ENCODE peak calls at places on chromosomes 4 and X, in four cellular contexts. B is activated CD8-positive, alpha-beta T cell treated with anti-CD3 and anti-CD28 coated beads for 36 hours; N is foreskin fibroblast; X is breast epithelium. Z is an unnamed sample.

GRCh38 chr4:69984030-69984443 is 11.7 kb upstream of the STATH start:
- DNase-seq in B (no peak), N (no peak), X (no peak), Z (no peak)

GRCh38 chrX:110418857-110419249 is 60.2 kb downstream of the RTL9 start:
- DNase-seq in B (no peak), N (peak; percentile 62), X (no peak), Z (no peak)

GRCh38 chr4:95129708-95130343 is 372.1 kb downstream of the BMPR1B start:
- DNase-seq in X (no peak), B (peak; percentile 4), N (peak; percentile 94), Z (no peak)

GRCh38 chr4:73762409-73762808 is 22.0 kb downstream of the CXCL8 start:
- DNase-seq in X (no peak), B (no peak), N (no peak), Z (no peak)

GRCh38 chrX:45842916-45843315 is 642.2 kb upstream of the DIPK2B start:
- DNase-seq in N (no peak), B (no peak), X (no peak), Z (no peak)

GRCh38 chr4:113784497-113785254 is 23.1 kb upstream of the CAMK2D start:
- DNase-seq in N (peak; percentile 96), B (no peak), X (no peak), Z (no peak)

GRCh38 chrX:137052641-137053235 is 18.9 kb upstream of the GPR101 start:
- DNase-seq in N (no peak), B (peak; percentile 45), X (no peak), Z (no peak)

GRCh38 chr4:133186210-133186609 is 37.1 kb downstream of the PCDH10 start:
- DNase-seq in N (no peak), B (no peak), X (no peak), Z (no peak)

GRCh38 chr4:125388653-125389052 is 73.9 kb downstream of the FAT4 start:
- DNase-seq in N (peak; percentile 62), X (no peak), B (no peak), Z (no peak)

GRCh38 chrX:19121466-19121865 is 802 bp downstream of the ADGRG2 start:
- DNase-seq in B (no peak), X (no peak), N (no peak), Z (no peak)

GRCh38 chr4:172982151-172982590 is 186.4 kb upstream of the GALNT7 start:
- DNase-seq in N (peak; percentile 92), B (no peak), X (no peak), Z (no peak)

GRCh38 chrX:138885886-138886285 is 174.4 kb upstream of the FGF13 start:
- DNase-seq in N (no peak), X (no peak), B (no peak), Z (no peak)

GRCh38 chr4:142703694-142704309 is 142.3 kb downstream of the INPP4B start:
- DNase-seq in N (no peak), B (peak; percentile 16), X (no peak), Z (no peak)

GRCh38 chr4:156195914-156196313 is 242.2 kb upstream of the CTSO start:
- DNase-seq in B (no peak), N (no peak), X (no peak), Z (no peak)

GRCh38 chr4:77360451-77360850 is 203.4 kb downstream of the CCNG2 start:
- DNase-seq in B (no peak), X (no peak), N (no peak), Z (no peak)

GRCh38 chrX:27918799-27919198 is 62.5 kb downstream of the DCAF8L1 start:
- DNase-seq in X (no peak), N (no peak), B (no peak), Z (no peak)

GRCh38 chrX:48761674-48762471 is at the start of gene GLOD5:
- DNase-seq in B (peak; percentile 40), X (peak; percentile 69), N (no peak), Z (no peak)

GRCh38 chrX:153439977-153440376 is 5.9 kb downstream of the TREX2 start:
- DNase-seq in B (no peak), X (no peak), N (no peak), Z (no peak)

GRCh38 chr4:74283614-74284013 is 24.7 kb upstream of the EPGN start:
- DNase-seq in N (peak; percentile 67), B (no peak), X (no peak), Z (no peak)

GRCh38 chrX:118495958-118496762 is 545 bp downstream of the DOCK11 start:
- DNase-seq in B (peak; percentile 86), X (peak; percentile 48), N (no peak), Z (peak; percentile 4)

GRCh38 chr4:41757521-41758156 is 9.1 kb upstream of the PHOX2B start:
- DNase-seq in N (no peak), B (no peak), X (no peak), Z (no peak)

GRCh38 chr4:66000500-66001117 is 330.3 kb upstream of the EPHA5 start:
- DNase-seq in X (no peak), B (no peak), N (no peak), Z (no peak)

GRCh38 chr4:40265910-40266274 is 69.1 kb downstream of the RHOH start:
- DNase-seq in N (no peak), B (no peak), X (no peak), Z (no peak)
- TF ChIP-seq CTCF in N (no peak), B (no peak), X (no peak), Z (no peak)

GRCh38 chr4:83054928-83055327 is 19.9 kb downstream of the COPS4 start:
- DNase-seq in N (no peak), B (peak; percentile 26), X (no peak), Z (no peak)
- TF ChIP-seq CTCF in N (peak; percentile 32), B (peak; percentile 43), X (peak; percentile 13), Z (peak; percentile 59)

GRCh38 chrX:11678174-11678573 is 12.5 kb upstream of the ARHGAP6 start:
- DNase-seq in N (no peak), B (no peak), X (no peak), Z (no peak)
- TF ChIP-seq CTCF in N (peak; percentile 28), B (peak; percentile 21), X (no peak), Z (peak; percentile 55)

GRCh38 chr4:27666943-27667342 is 806.3 kb downstream of the STIM2 start:
- DNase-seq in X (no peak), B (no peak), N (no peak), Z (no peak)
- TF ChIP-seq CTCF in X (no peak), B (no peak), N (no peak), Z (peak; percentile 26)

GRCh38 chrX:47749185-47749967 is 87.3 kb upstream of the ZNF81 start:
- DNase-seq in X (no peak), N (no peak), B (no peak), Z (no peak)

GRCh38 chrX:47752685-47753084 is 84.0 kb upstream of the ZNF81 start:
- DNase-seq in B (no peak), X (no peak), N (no peak), Z (no peak)

GRCh38 chrX:47746446-47746845 is 87.5 kb upstream of the UXT start:
- DNase-seq in X (no peak), B (no peak), N (no peak), Z (no peak)

GRCh38 chrX:47748576-47748975 is 88.1 kb upstream of the ZNF81 start:
- DNase-seq in X (no peak), B (no peak), N (no peak), Z (no peak)

DNA sequence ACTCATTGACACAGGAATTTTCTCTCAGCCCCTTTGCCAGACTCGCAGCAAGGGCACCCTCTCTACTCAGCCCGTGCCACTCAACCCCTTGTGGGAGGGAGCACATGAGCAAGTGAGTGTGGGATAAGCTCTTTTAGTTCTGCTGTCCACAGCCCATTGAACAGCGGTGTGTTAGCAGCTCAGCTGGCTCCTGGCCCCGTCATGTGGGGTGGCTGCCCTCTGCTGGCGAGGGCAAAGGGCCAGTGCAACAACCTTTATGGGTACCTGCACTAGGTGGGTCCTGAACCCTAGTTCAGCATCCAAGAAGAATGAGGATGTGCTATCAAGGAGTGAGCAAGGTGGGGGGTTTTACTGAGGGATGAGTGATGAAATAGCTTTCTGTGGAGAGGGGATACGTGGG is 85.0 kb upstream of the ZNF81 start:
- DNase-seq in N (no peak), B (peak; percentile 55), X (no peak), Z (no peak)
- TF ChIP-seq CTCF in N (peak; percentile 21), B (no peak), X (no peak), Z (peak; percentile 34)

DNA sequence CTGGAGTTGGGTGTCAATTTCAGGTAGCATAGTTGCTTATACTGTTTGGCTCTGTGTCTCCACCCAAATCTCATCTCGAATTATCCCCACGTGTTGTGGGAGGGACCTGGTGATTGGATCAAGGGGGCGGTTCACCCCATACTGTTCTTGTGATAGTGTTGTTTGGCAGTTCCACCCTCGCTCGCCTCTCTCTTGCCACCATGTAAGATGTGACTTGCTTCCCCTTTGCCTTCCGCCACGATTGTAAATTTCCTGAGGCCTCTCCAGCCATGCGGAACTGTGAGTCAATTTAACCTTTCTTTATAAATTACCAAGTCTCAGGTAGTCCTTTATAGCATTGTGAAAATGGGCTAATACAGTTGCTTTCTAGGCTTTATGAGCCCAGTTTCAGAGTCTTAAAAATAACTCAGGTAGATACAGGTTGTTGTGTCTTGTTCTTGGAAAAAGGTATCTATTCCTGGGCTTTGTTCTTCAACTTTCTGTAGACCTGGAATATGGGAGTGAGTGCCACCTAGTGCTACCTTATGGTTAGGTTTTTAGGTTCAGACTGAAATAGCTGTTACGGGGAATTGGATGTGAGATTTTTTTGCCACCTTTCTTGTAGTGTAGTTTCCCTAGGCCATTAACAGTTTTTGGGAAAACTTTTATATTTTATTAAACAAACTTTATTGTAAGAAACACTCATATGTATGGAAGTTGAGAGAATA is 15.6 kb downstream of the PGK1 start:
- DNase-seq in X (no peak), N (no peak), B (no peak), Z (no peak)
- TF ChIP-seq CTCF in X (no peak), N (peak; percentile 15), B (no peak), Z (peak; percentile 52)

DNA sequence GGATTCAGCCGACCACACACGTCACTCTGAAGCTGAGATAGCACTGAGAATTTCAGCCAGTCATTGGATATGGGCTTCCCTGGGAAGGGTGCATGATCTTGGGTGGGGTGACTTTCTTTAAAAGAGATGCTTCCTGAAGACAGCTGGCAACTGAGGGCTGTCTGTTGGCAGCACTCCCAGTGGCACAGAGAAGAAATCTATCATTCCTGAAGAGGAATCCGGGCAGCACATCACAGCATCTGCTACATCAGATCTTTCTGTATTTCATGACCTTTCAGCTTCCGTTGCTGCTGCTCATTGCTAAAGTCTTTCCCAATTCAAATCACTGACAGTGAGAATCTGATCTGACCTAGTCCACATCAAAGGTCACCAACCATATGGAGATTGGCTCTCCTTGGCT is 193.8 kb upstream of the RBPJ start:
- DNase-seq in X (no peak), B (no peak), N (no peak), Z (no peak)
- TF ChIP-seq CTCF in X (no peak), B (no peak), N (no peak), Z (no peak)

GRCh38 chr4:48904101-48904500 is 2.5 kb downstream of the OCIAD2 start:
- DNase-seq in N (no peak), X (no peak), B (no peak), Z (no peak)

GRCh38 chr4:48906283-48907173 is at the start of gene OCIAD2:
- DNase-seq in N (no peak), X (peak; percentile 68), B (peak; percentile 91), Z (peak; percentile 32)

GRCh38 chr4:48907706-48908477 is 1.3 kb upstream of the OCIAD2 start:
- DNase-seq in B (no peak), N (no peak), X (no peak), Z (no peak)

GRCh38 chr4:48904541-48905142 is 1.9 kb downstream of the OCIAD2 start:
- DNase-seq in N (no peak), B (no peak), X (no peak), Z (no peak)

GRCh38 chr4:48905363-48906015 is 1.1 kb downstream of the OCIAD2 start:
- DNase-seq in B (no peak), X (no peak), N (peak; percentile 40), Z (no peak)
- TF ChIP-seq CTCF in B (no peak), X (no peak), N (no peak), Z (peak; percentile 33)

Z was measured in neural crest cell.